ENCODE peak calls at places on chromosome 12, in six cellular contexts. N, U, R, F, G and O are unnamed samples.

GRCh38 chr12:88420460-88420859 is 159.8 kb downstream of the KITLG start:
- DNase-seq in N (peak; percentile 94), U (no peak), R (no peak), F (no peak), G (no peak), O (no peak)

GRCh38 chr12:97151481-97151880 is 244.4 kb downstream of the NEDD1 start:
- DNase-seq in N (no peak), U (no peak), R (no peak), F (no peak), G (no peak), O (no peak)

GRCh38 chr12:65695077-65695865 is 129.0 kb upstream of the HMGA2 start:
- DNase-seq in N (peak; percentile 96), U (no peak), R (no peak), F (no peak), G (no peak), O (no peak)

GRCh38 chr12:39816671-39817185 is 197.1 kb upstream of the ABCD2 start:
- DNase-seq in N (no peak), U (no peak), R (no peak), F (no peak), G (no peak), O (no peak)

GRCh38 chr12:130339946-130340345 is 2.3 kb downstream of the PIWIL1 start:
- DNase-seq in N (no peak), U (no peak), R (no peak), F (no peak), G (no peak), O (no peak)

GRCh38 chr12:59734371-59734770 is 138.5 kb downstream of the SLC16A7 start:
- DNase-seq in N (no peak), U (no peak), R (no peak), F (no peak), G (no peak), O (no peak)

GRCh38 chr12:127270193-127270592 is 996.8 kb upstream of the TMEM132C start:
- DNase-seq in N (peak; percentile 92), U (no peak), R (no peak), F (no peak), G (no peak), O (no peak)

GRCh38 chr12:132272706-132273105 is 56.7 kb downstream of the GALNT9 start:
- DNase-seq in N (no peak), U (no peak), R (no peak), F (no peak), G (no peak), O (no peak)

GRCh38 chr12:63862187-63863107 is 17.9 kb downstream of the SRGAP1 start:
- DNase-seq in N (peak; percentile 67), U (no peak), R (no peak), F (no peak), G (no peak), O (no peak)

GRCh38 chr12:93773122-93773871 is 96.1 kb downstream of the CRADD start:
- DNase-seq in N (peak; percentile 53), U (peak; percentile 11), R (peak; percentile 7), F (peak; percentile 48), G (no peak), O (no peak)

GRCh38 chr12:51270847-51271518 is 768 bp upstream of the SMAGP start:
- DNase-seq in N (peak; percentile 92), U (no peak), R (no peak), F (no peak), G (no peak), O (no peak)

GRCh38 chr12:105980048-105980447 is 158.7 kb downstream of the NUAK1 start:
- DNase-seq in N (no peak), U (no peak), R (no peak), F (no peak), G (no peak), O (no peak)

GRCh38 chr12:7832059-7832696 is 40.5 kb downstream of the SLC2A14 start:
- DNase-seq in N (peak; percentile 82), U (peak; percentile 24), R (peak; percentile 24), F (no peak), G (no peak), O (no peak)

GRCh38 chr12:130334937-130335336 is 2.8 kb upstream of the PIWIL1 start:
- DNase-seq in N (no peak), U (no peak), R (no peak), F (no peak), G (no peak), O (no peak)

GRCh38 chr12:52148541-52149181 is 43.2 kb downstream of the KRT80 start:
- DNase-seq in N (peak; percentile 29), U (no peak), R (no peak), F (no peak), G (no peak), O (no peak)

GRCh38 chr12:83461326-83461985 is 774.8 kb downstream of the TMTC2 start:
- DNase-seq in N (peak; percentile 40), U (no peak), R (no peak), F (no peak), G (no peak), O (no peak)

GRCh38 chr12:123150804-123151678 is at the start of gene PITPNM2:
- DNase-seq in N (peak; percentile 91), U (peak; percentile 60), R (peak; percentile 51), F (peak; percentile 50), G (peak; percentile 62), O (no peak)

GRCh38 chr12:91854725-91855124 is 290.9 kb downstream of the BTG1 start:
- DNase-seq in N (peak; percentile 63), U (no peak), R (no peak), F (no peak), G (no peak), O (no peak)

GRCh38 chr12:118055144-118055557 is 5.8 kb downstream of the WSB2 start:
- DNase-seq in N (peak; percentile 54), U (peak; percentile 68), R (peak; percentile 55), F (peak; percentile 49), G (no peak), O (peak; percentile 72)

GRCh38 chr12:119393685-119394084 is 59.2 kb downstream of the CCDC60 start:
- DNase-seq in N (no peak), U (no peak), R (no peak), F (no peak), G (no peak), O (no peak)

GRCh38 chr12:109458771-109459208 is 18.3 kb downstream of the KCTD10 start:
- DNase-seq in N (peak; percentile 68), U (no peak), R (no peak), F (no peak), G (no peak), O (no peak)

GRCh38 chr12:94150483-94151225 is 2.3 kb downstream of the PLXNC1 start:
- DNase-seq in N (no peak), U (peak; percentile 23), R (peak; percentile 50), F (no peak), G (peak; percentile 48), O (no peak)

GRCh38 chr12:12927211-12928079 is 24.5 kb downstream of the GPRC5D start:
- DNase-seq in N (no peak), U (peak; percentile 76), R (peak; percentile 51), F (peak; percentile 56), G (no peak), O (peak; percentile 83)

GRCh38 chr12:112308652-112309051 is 73.6 kb downstream of the HECTD4 start:
- DNase-seq in N (no peak), U (no peak), R (no peak), F (no peak), G (peak; percentile 62), O (no peak)

GRCh38 chr12:49346659-49347306 is at the start of gene DNAJC22:
- DNase-seq in N (peak; percentile 60), U (no peak), R (no peak), F (no peak), G (no peak), O (no peak)

GRCh38 chr12:18684430-18684829 is 53.4 kb downstream of the PLCZ1 start:
- DNase-seq in N (peak; percentile 54), U (no peak), R (no peak), F (no peak), G (no peak), O (no peak)

GRCh38 chr12:92648242-92649031 is 54.4 kb upstream of the PLEKHG7 start:
- DNase-seq in N (peak; percentile 40), U (no peak), R (no peak), F (no peak), G (no peak), O (no peak)

DNA sequence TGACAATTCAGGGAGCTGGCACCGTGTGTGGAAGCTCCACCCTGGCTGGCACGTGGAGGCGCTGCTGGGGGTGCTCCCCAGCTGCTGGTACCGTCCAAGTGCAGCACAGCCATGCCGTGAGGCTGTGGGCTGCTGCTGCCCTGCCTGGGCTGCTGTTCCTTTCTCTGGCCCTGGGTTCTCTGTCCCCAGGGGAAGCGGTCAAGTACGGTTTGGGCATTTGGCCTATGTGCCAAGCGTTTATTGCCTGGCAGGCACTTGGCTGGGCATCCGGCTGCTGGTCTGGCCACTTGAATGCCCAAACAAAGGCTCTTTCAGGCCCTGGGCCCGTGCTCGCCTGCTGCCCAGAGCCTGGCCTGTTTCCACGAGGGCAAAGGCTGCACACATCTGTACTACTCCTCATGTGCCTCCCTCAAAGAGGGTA is 39.6 kb downstream of the RHOF start:
- DNase-seq in N (no peak), U (no peak), R (no peak), F (no peak), G (peak; percentile 59), O (no peak)
- H3K27ac ChIP-seq in N (no peak overlapping the region), U (no peak overlapping the region), R (no peak overlapping the region), F (no peak overlapping the region), G (no peak overlapping the region), O (no peak overlapping the region)

DNA sequence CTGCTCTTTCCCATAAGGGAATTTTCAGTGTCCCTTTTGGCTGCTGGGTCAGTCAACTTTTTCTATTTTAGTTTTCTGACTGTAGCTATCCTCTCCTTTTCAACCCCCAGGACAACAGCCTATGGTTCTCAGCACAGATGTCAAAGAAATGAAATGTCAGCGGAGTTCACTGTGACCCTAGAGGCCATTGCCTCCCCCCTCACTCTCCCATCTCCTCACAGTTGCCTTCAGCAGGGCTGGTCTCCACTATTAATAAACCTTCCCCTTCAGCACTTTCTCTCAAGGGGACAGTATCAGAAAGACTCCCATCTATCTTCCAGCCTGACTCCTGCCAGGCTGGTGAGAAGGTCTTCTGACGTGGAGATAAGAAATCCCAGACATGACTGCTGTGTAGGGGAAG is 137.1 kb upstream of the WSCD2 start:
- DNase-seq in N (no peak), U (no peak), R (no peak), F (no peak), G (no peak), O (no peak)
- H3K27ac ChIP-seq in N (no peak overlapping the region), U (no peak overlapping the region), R (no peak overlapping the region), F (no peak overlapping the region), G (no peak overlapping the region), O (no peak overlapping the region)

GRCh38 chr12:124401563-124402180 is 106.8 kb downstream of the RFLNA start:
- DNase-seq in N (no peak), U (no peak), R (no peak), F (no peak), G (no peak), O (no peak)

GRCh38 chr12:124403273-124403672 is 108.4 kb downstream of the RFLNA start:
- DNase-seq in N (no peak), U (no peak), R (no peak), F (no peak), G (peak; percentile 66), O (no peak)

GRCh38 chr12:124400124-124400523 is 105.2 kb downstream of the RFLNA start:
- DNase-seq in N (no peak), U (no peak), R (no peak), F (no peak), G (no peak), O (no peak)

GRCh38 chr12:124404162-124404561 is 109.3 kb downstream of the RFLNA start:
- DNase-seq in N (peak; percentile 45), U (no peak), R (no peak), F (no peak), G (no peak), O (no peak)

GRCh38 chr12:124402281-124403066 is 107.6 kb downstream of the RFLNA start:
- DNase-seq in N (no peak), U (no peak), R (no peak), F (no peak), G (no peak), O (no peak)
- H3K27ac ChIP-seq in N (no peak overlapping the region), U (no peak overlapping the region), R (no peak overlapping the region), F (no peak overlapping the region), G (peak overlapping the region; percentile 80), O (peak overlapping the region; percentile 23)

GRCh38 chr12:116870306-116870705 is 10.9 kb downstream of the HRK start:
- DNase-seq in N (no peak), U (no peak), R (no peak), F (no peak), G (no peak), O (no peak)
- H3K27ac ChIP-seq in N (no peak overlapping the region), U (no peak overlapping the region), R (no peak overlapping the region), F (no peak overlapping the region), G (no peak overlapping the region), O (no peak overlapping the region)